ENCODE peak calls at places on chromosomes 5 and 9, in six cellular contexts. A is neural progenitor cell, S is fibroblast of mammary gland, C is lung, N is colonic mucosa, W is mucosa of descending colon. B is an unnamed sample.

GRCh38 chr5:160539431-160539830 is 117.8 kb downstream of the PTTG1 start:
- DNase-seq in A (no peak), S (no peak), C (no peak), N (no peak), W (no peak), B (no peak)

GRCh38 chr9:114112325-114112724 is 13.2 kb upstream of the KIF12 start:
- DNase-seq in A (no peak), S (peak), C (no peak), N (no peak), W (no peak), B (no peak)

GRCh38 chr5:36657563-36657995 is 51.2 kb downstream of the SLC1A3 start:
- DNase-seq in A (no peak), S (peak), C (peak), N (peak), W (no peak), B (peak)

GRCh38 chr9:120538339-120538738 is 41.6 kb downstream of the CDK5RAP2 start:
- DNase-seq in A (no peak), S (no peak), C (no peak), N (no peak), W (no peak), B (no peak)

GRCh38 chr5:66633754-66634153 is 37.6 kb downstream of the MAST4 start:
- DNase-seq in A (peak), S (no peak), C (no peak), N (no peak), W (no peak), B (no peak)

GRCh38 chr5:6043491-6044310 is 334.6 kb downstream of the MED10 start:
- DNase-seq in A (no peak), S (no peak), C (no peak), N (no peak), W (no peak), B (no peak)

GRCh38 chr5:6587171-6587570 is 45.7 kb downstream of the NSUN2 start:
- DNase-seq in A (no peak), S (no peak), C (no peak), N (no peak), W (no peak), B (no peak)

GRCh38 chr9:107153336-107153735 is 129.7 kb upstream of the RAD23B start:
- DNase-seq in A (no peak), S (peak), C (no peak), N (no peak), W (no peak), B (no peak)

GRCh38 chr5:136590581-136590980 is 225.2 kb upstream of the TRPC7 start:
- DNase-seq in A (no peak), S (no peak), C (no peak), N (no peak), W (no peak), B (no peak)

GRCh38 chr5:89756955-89757354 is 652.6 kb downstream of the CETN3 start:
- DNase-seq in A (no peak), S (peak), C (no peak), N (no peak), W (no peak), B (no peak)

GRCh38 chr5:33721491-33722245 is 170.1 kb downstream of the ADAMTS12 start:
- DNase-seq in A (no peak), S (peak), C (no peak), N (no peak), W (no peak), B (no peak)

GRCh38 chr5:499233-500209 is 24.7 kb downstream of the SLC9A3 start:
- DNase-seq in A (no peak), S (no peak), C (no peak), N (no peak), W (no peak), B (no peak)

GRCh38 chr5:96177303-96177869 is 215.7 kb upstream of the ELL2 start:
- DNase-seq in A (no peak), S (peak), C (no peak), N (no peak), W (no peak), B (peak)

GRCh38 chr5:335740-336038 is 14.2 kb downstream of the AHRR start:
- DNase-seq in A (no peak), S (no peak), C (no peak), N (no peak), W (no peak), B (no peak)

GRCh38 chr9:111940697-111941096 is 44.1 kb downstream of the UGCG start:
- DNase-seq in A (no peak), S (no peak), C (no peak), N (no peak), W (no peak), B (no peak)

GRCh38 chr9:124835026-124835501 is 18.2 kb upstream of the WDR38 start:
- DNase-seq in A (no peak), S (peak), C (no peak), N (peak), W (peak), B (peak)

GRCh38 chr9:33080534-33080933 is 4.1 kb upstream of the SMU1 start:
- DNase-seq in A (no peak), S (no peak), C (no peak), N (no peak), W (no peak), B (no peak)

GRCh38 chr5:176822426-176823075 is 12.2 kb downstream of the UNC5A start:
- DNase-seq in A (no peak), S (no peak), C (no peak), N (no peak), W (no peak), B (no peak)

GRCh38 chr9:23829580-23830458 is 3.8 kb upstream of the ELAVL2 start:
- DNase-seq in A (peak), S (peak), C (no peak), N (no peak), W (no peak), B (no peak)

GRCh38 chr5:96579711-96580110 is 82.5 kb upstream of the CAST start:
- DNase-seq in A (no peak), S (no peak), C (no peak), N (no peak), W (no peak), B (no peak)

GRCh38 chr5:116900793-116901192 is 326.2 kb upstream of the SEMA6A start:
- DNase-seq in A (no peak), S (no peak), C (no peak), N (no peak), W (no peak), B (no peak)

GRCh38 chr5:146731909-146732659 is 146.5 kb downstream of the PPP2R2B start:
- DNase-seq in A (no peak), S (peak), C (no peak), N (no peak), W (no peak), B (peak)

GRCh38 chr9:129146441-129146933 is 31.6 kb downstream of the IER5L start:
- DNase-seq in A (no peak), S (peak), C (no peak), N (no peak), W (no peak), B (no peak)

GRCh38 chr5:32833621-32834102 is 122.5 kb downstream of the NPR3 start:
- DNase-seq in A (no peak), S (no peak), C (no peak), N (no peak), W (no peak), B (no peak)

GRCh38 chr5:81428446-81428845 is 34.5 kb upstream of the ACOT12 start:
- DNase-seq in A (no peak), S (peak), C (no peak), N (no peak), W (no peak), B (no peak)

GRCh38 chr9:129580211-129580915 is 40.5 kb downstream of the C9orf50 start:
- DNase-seq in A (no peak), S (no peak), C (no peak), N (no peak), W (no peak), B (no peak)

GRCh38 chr9:135214054-135214640 is 126.7 kb downstream of the OLFM1 start:
- DNase-seq in A (peak), S (no peak), C (no peak), N (no peak), W (peak), B (no peak)

GRCh38 chr5:91072891-91073290 is 310.2 kb downstream of the ARRDC3 start:
- DNase-seq in A (no peak), S (peak), C (no peak), N (no peak), W (no peak), B (no peak)

GRCh38 chr5:139689631-139690384 is 41.7 kb downstream of the CXXC5 start:
- DNase-seq in A (no peak), S (no peak), C (no peak), N (peak), W (peak), B (no peak)

GRCh38 chr9:112224401-112225289 is 49.5 kb upstream of the SUSD1 start:
- DNase-seq in A (no peak), S (peak), C (no peak), N (no peak), W (no peak), B (no peak)

GRCh38 chr9:114055061-114055460 is 23.0 kb downstream of the AMBP start:
- DNase-seq in A (no peak), S (no peak), C (no peak), N (peak), W (no peak), B (no peak)

GRCh38 chr9:133144142-133144886 is 19.4 kb downstream of the GBGT1 start:
- DNase-seq in A (peak), S (peak), C (peak), N (peak), W (peak), B (no peak)

GRCh38 chr5:72453260-72453775 is 53.9 kb downstream of the ZNF366 start:
- DNase-seq in A (no peak), S (no peak), C (no peak), N (no peak), W (no peak), B (no peak)

GRCh38 chr9:73259086-73259696 is 107.5 kb downstream of the ANXA1 start:
- DNase-seq in A (no peak), S (no peak), C (no peak), N (no peak), W (no peak), B (no peak)

GRCh38 chr9:121299467-121300282 is 31.7 kb downstream of the GSN start:
- DNase-seq in A (peak), S (no peak), C (peak), N (peak), W (peak), B (no peak)

GRCh38 chr9:113520109-113520642 is 56.6 kb downstream of the RGS3 start:
- DNase-seq in A (no peak), S (no peak), C (no peak), N (no peak), W (peak), B (no peak)

GRCh38 chr9:99141849-99142248 is 36.9 kb downstream of the TGFBR1 start:
- DNase-seq in A (no peak), S (no peak), C (no peak), N (no peak), W (no peak), B (no peak)

GRCh38 chr5:75614165-75614564 is 2.9 kb downstream of the ANKDD1B start:
- DNase-seq in A (no peak), S (no peak), C (no peak), N (no peak), W (no peak), B (no peak)

GRCh38 chr5:75608886-75609285 is 2.4 kb upstream of the ANKDD1B start:
- DNase-seq in A (no peak), S (no peak), C (no peak), N (no peak), W (no peak), B (no peak)

GRCh38 chr5:75612211-75612579 is 942 bp downstream of the ANKDD1B start:
- DNase-seq in A (peak), S (no peak), C (no peak), N (no peak), W (no peak), B (no peak)

GRCh38 chr5:75610201-75610600 is 1.1 kb upstream of the ANKDD1B start:
- DNase-seq in A (no peak), S (no peak), C (no peak), N (no peak), W (no peak), B (no peak)

DNA sequence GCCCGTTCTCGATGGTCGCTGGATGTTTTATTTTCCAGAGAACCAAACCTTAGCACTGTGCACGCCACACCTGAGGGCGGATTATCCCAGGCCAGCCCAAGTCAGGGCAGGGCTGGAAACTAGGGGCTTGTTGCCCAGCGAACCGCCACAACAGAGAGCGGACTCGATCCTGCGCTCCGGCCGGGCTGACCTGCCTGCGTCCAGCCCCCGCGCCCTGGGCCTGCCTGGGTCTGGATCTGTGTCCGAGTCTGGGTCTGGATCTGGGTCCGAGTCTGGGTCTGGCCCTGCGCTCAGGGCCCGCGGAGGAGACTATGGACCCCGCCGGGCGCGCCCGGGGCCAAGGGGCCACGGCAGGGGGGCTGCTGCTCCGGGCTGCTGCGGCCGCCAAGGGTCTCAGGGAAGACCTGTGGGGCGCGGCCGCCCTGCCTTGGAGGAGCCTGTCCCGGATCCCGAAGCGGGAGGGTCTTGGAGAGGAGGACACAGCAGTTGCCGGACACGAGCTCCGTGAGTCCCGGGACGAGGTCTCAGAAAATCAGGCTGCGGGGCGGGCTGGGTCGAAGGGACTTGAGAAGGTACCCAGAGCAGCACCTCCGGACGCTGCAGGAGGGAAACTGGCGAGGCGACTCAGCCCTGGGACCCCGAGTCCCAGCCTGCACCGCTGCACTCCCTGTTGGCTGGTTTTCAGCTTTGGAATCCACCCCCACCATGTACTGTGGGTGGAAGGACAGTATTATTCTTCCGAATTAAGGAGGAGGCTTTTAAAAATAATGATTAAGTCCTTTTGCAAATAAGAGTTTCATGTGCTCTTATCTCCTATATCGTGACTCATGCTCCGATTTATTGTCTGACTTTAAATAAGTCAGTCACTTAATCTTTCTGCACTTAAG is at the start of gene ANKDD1B:
- DNase-seq in A (peak), S (peak), C (no peak), N (peak), W (peak), B (no peak)
- H3K4me3 ChIP-seq in A (peak), S (peak), C (peak), N (peak), W (peak), B (peak)

GRCh38 chr9:21994526-21994995 is at the start of gene CDKN2B-AS1:
- DNase-seq in A (peak), S (peak), C (no peak), N (peak), W (peak), B (no peak)
- TF ChIP-seq CTCF in A (no peak), S (no peak), C (no peak), N (no peak), W (no peak), B (peak)

GRCh38 chr9:84667571-84668203 is 1.8 kb upstream of the NTRK2 start:
- DNase-seq in A (peak), S (peak), C (no peak), N (peak), W (no peak), B (no peak)
- H3K4me3 ChIP-seq in A (peak), S (no peak), C (no peak), N (peak), W (no peak), B (peak)

GRCh38 chr5:163269624-163270023 is 167.8 kb upstream of the CCNG1 start:
- DNase-seq in A (peak), S (no peak), C (no peak), N (no peak), W (no peak), B (no peak)
- TF ChIP-seq CTCF in A (peak), S (no peak), C (no peak), N (no peak), W (no peak), B (peak)

B was measured in retinal pigment epithelial cell.